ENCODE peak calls at places on chromosomes 7 and 10, in five cellular contexts. J is A549, A is glutamatergic neuron, C is fibroblast of pulmonary artery, V is IMR-90. S is an unnamed sample.

GRCh38 chr10:69980672-69981071 is 72.0 kb upstream of the MACROH2A2 start:
- DNase-seq in J (no peak), A (no peak), C (no peak), V (no peak), S (no peak)

GRCh38 chr7:157001920-157002818 is 8.3 kb downstream of the MNX1 start:
- DNase-seq in J (no peak), A (no peak), C (no peak), V (no peak), S (no peak)

GRCh38 chr7:14747701-14748100 is 154.8 kb downstream of the DGKB start:
- DNase-seq in J (no peak), A (no peak), C (peak), V (no peak), S (no peak)

GRCh38 chr7:87067788-87068187 is 8.3 kb upstream of the ELAPOR2 start:
- DNase-seq in J (no peak), A (no peak), C (no peak), V (no peak), S (no peak)

GRCh38 chr10:13684252-13684791 is 97.6 kb downstream of the PRPF18 start:
- DNase-seq in J (no peak), A (no peak), C (peak), V (peak), S (peak)

GRCh38 chr10:98365698-98366530 is 49.1 kb downstream of the PYROXD2 start:
- DNase-seq in J (no peak), A (no peak), C (no peak), V (no peak), S (no peak)

GRCh38 chr7:111090834-111091233 is at the start of gene LRRN3:
- DNase-seq in J (no peak), A (peak), C (peak), V (peak), S (peak)

GRCh38 chr7:135936497-135937217 is 40.5 kb downstream of the MTPN start:
- DNase-seq in J (no peak), A (no peak), C (no peak), V (no peak), S (no peak)

GRCh38 chr7:150322833-150323681 is at the start of the genes ACTR3C and LRRC61:
- DNase-seq in J (no peak), A (peak), C (no peak), V (no peak), S (peak)

GRCh38 chr7:1255083-1255816 is 22.6 kb downstream of the UNCX start:
- DNase-seq in J (no peak), A (no peak), C (no peak), V (no peak), S (no peak)

GRCh38 chr7:110522751-110523200 is 568.2 kb upstream of the LRRN3 start:
- DNase-seq in J (peak), A (no peak), C (no peak), V (no peak), S (no peak)

GRCh38 chr7:109694122-109694521 is 1124.4 kb downstream of the DNAJB9 start:
- DNase-seq in J (no peak), A (no peak), C (no peak), V (no peak), S (no peak)

GRCh38 chr10:98351831-98352402 is 63.1 kb downstream of the PYROXD2 start:
- DNase-seq in J (no peak), A (no peak), C (peak), V (no peak), S (no peak)

GRCh38 chr10:50624154-50624865 is 554 bp upstream of the SGMS1 start:
- DNase-seq in J (peak), A (peak), C (peak), V (peak), S (peak)

GRCh38 chr10:50622497-50623298 is 1.1 kb downstream of the SGMS1 start:
- DNase-seq in J (peak), A (peak), C (peak), V (peak), S (peak)

GRCh38 chr10:50625663-50626062 is 1.9 kb upstream of the SGMS1 start:
- DNase-seq in J (no peak), A (no peak), C (peak), V (no peak), S (no peak)

GRCh38 chr10:50623299-50624153 is at the start of gene SGMS1:
- DNase-seq in J (peak), A (peak), C (peak), V (peak), S (peak)

GRCh38 chr10:50624866-50625491 is 1.2 kb upstream of the SGMS1 start:
- DNase-seq in J (peak), A (peak), C (peak), V (peak), S (peak)
- TF ChIP-seq CTCF in J (peak), A (peak), C (peak), V (peak), S (peak)

GRCh38 chr10:131689016-131689415 is 211.8 kb upstream of the PPP2R2D start:
- DNase-seq in J (no peak), A (no peak), C (no peak), V (no peak), S (no peak)
- TF ChIP-seq CTCF in J (no peak), A (no peak), C (no peak), V (no peak), S (no peak)

DNA sequence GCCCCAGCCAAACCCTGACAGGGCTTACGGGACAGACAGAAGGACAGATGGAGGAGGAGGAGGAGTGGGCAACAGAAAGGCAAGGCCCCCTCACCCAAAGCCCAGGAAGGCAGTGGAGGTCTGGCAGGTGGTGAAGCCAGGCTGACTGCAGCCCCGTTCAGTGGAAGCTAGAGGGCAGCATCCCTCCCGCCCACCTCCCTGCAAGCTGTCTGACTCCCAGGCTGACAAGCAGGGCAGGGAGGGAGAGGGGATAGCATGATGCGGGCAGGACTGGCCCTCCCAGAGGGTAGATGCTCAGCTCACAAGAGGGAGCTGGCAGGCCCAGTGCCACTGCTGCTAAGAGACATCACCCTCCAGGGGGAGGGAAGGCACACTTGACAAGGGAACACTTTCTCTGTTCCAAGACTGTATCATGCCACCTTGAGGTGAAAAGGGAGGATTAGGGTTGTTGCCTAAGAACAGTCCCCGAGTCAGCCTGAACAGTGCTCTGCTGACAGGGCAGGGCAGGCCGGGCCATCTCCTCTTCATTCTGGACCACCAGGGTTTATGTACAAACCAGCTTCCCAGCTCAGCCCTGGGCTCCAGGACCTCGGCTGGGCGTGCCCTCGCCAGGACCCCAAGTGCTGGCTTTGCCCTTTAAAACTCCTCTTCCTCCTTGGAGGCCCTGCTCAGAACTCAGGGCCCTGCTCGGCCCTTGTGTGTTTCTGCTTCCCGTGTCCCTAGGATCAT is 61.8 kb downstream of the RASGEF1A start:
- DNase-seq in J (peak), A (peak), C (peak), V (peak), S (peak)
- TF ChIP-seq CTCF in J (peak), A (peak), C (peak), V (peak), S (peak)

GRCh38 chr7:27329917-27330316 is 87.3 kb downstream of the EVX1 start:
- DNase-seq in J (no peak), A (no peak), C (no peak), V (no peak), S (no peak)
- TF ChIP-seq CTCF in J (no peak), A (peak), C (no peak), V (no peak), S (peak)

GRCh38 chr10:92263396-92263795 is 27.5 kb downstream of the CPEB3 start:
- DNase-seq in J (no peak), A (no peak), C (no peak), V (no peak), S (no peak)

GRCh38 chr10:92268763-92269162 is 22.1 kb downstream of the CPEB3 start:
- DNase-seq in J (no peak), A (no peak), C (no peak), V (no peak), S (no peak)

GRCh38 chr10:92265687-92266258 is 25.1 kb downstream of the CPEB3 start:
- DNase-seq in J (no peak), A (no peak), C (no peak), V (no peak), S (no peak)

GRCh38 chr10:92267343-92267742 is 23.5 kb downstream of the CPEB3 start:
- DNase-seq in J (no peak), A (no peak), C (no peak), V (no peak), S (no peak)

GRCh38 chr10:92264249-92264648 is 26.6 kb downstream of the CPEB3 start:
- DNase-seq in J (no peak), A (no peak), C (no peak), V (no peak), S (no peak)
- TF ChIP-seq CTCF in J (no peak), A (no peak), C (no peak), V (no peak), S (no peak)

GRCh38 chr10:43090188-43090587 is 13.3 kb downstream of the RET start:
- DNase-seq in J (no peak), A (no peak), C (no peak), V (no peak), S (no peak)

GRCh38 chr10:43091846-43092245 is 15.0 kb downstream of the RET start:
- DNase-seq in J (no peak), A (no peak), C (no peak), V (no peak), S (no peak)

GRCh38 chr10:43094091-43094484 is 17.2 kb downstream of the RET start:
- DNase-seq in J (no peak), A (no peak), C (no peak), V (no peak), S (no peak)

GRCh38 chr10:43090664-43091063 is 13.8 kb downstream of the RET start:
- DNase-seq in J (no peak), A (no peak), C (no peak), V (no peak), S (no peak)

DNA sequence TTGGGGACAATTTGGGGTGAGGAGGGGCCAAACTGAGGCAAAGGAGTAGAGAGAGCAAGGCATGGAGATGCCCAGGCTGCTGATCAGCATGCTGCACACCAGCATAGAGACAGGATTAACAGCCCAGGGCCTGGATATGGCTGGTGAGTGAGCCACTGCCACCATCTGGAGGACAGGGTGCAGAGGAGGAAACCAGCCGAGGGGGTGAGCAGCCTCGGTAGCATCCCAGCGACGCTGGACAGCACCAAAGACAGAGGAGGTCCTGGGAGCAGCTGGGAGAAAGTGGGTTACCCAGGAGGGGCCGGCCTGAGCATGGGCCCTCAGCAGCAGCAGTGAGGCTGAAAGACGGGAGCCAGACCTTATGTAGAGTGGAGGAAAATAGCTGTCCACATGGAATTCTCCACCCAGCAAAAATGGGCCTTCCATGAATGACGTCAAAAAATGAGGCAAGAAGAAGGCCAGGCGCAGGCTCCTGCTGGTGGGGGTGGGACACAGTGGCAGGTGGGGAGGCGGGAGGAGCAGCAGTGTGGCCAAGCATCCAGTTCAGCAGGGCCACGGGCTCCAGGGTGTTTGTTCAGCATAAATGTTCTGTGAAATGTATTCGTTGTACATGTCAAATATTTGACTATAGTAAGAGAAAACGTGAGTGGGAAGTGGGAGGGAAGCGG is 16.7 kb downstream of the RET start:
- DNase-seq in J (peak), A (peak), C (no peak), V (peak), S (no peak)
- TF ChIP-seq CTCF in J (no peak), A (no peak), C (no peak), V (peak), S (no peak)

DNA sequence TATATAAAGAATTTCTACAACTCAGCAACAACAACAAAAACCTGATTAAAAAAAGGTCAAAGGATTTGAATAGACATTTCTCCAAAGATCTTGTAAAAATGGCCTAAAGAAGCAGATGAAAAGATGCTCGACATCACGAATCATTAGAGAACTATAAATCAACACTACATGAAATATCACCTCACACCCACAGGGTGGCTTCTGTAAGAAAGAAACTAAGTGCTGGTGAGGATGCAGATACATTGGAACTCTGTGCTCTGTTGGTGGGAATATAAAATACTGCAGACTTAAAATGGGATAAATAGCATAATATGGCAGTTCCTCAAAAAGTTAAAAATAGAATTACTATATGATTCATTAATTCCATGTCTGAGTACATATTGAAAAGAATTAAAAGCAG is 38.3 kb upstream of the CDCA7L start:
- DNase-seq in J (no peak), A (no peak), C (no peak), V (no peak), S (no peak)
- TF ChIP-seq CTCF in J (no peak), A (no peak), C (no peak), V (no peak), S (no peak)

GRCh38 chr7:152025077-152025936 is at the start of gene GALNT11:
- DNase-seq in J (peak), A (peak), C (peak), V (peak), S (peak)

GRCh38 chr7:152030561-152030960 is 5.1 kb downstream of the GALNT11 start:
- DNase-seq in J (no peak), A (no peak), C (no peak), V (no peak), S (no peak)

DNA sequence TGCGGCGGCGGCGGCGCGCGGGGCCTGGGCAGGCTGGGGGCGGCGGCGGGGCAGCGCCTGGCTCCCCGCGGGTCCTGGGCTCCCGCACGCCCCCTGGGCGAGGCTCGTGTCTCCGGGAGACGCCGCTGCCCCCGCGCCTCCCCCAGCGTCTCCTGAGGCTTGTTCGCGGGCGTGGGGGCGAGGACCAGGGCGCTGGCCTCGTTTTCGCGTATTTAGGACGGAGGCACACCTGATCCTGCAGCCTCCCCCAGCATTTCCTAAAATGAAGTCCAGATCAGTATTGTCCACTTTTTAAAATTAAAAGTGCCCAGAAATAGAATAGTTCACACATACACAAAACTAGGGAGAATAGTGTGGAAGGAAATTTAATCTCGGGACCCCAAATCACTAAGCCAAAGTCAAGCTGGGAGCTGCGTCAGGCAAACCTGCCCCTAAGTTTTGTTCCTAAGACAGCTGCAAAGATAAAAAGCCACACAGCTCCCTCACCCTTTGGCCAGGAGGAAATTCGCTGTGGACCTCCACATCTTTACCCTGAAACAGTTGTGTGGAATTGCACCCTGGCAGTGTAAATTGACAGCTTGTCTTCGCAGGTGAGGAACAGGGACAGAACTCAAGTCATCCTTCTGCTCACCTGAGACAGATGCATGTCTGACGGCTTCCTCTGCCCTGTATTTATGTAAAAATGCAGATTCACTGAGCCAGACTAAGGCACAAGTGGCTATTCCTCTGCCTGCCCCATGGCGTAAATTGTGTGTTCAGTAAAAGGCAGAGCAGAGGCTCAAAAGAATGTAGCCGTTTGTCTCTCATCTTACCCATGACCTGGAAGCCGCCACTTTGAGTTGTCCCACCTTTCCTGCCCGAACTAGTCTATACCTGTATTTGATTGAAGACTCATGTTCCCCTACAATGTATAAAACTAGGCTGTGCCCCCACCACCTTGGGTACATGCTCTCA is 740 bp downstream of the GALNT11 start:
- DNase-seq in J (no peak), A (no peak), C (no peak), V (no peak), S (no peak)
- TF ChIP-seq CTCF in J (no peak), A (peak), C (no peak), V (no peak), S (peak)

GRCh38 chr10:35595106-35595505 is 10.0 kb upstream of the GJD4 start:
- DNase-seq in J (no peak), A (no peak), C (no peak), V (no peak), S (no peak)

GRCh38 chr10:35600193-35600592 is 4.9 kb upstream of the GJD4 start:
- DNase-seq in J (peak), A (no peak), C (peak), V (no peak), S (no peak)

GRCh38 chr10:35592421-35592820 is 12.7 kb upstream of the GJD4 start:
- DNase-seq in J (no peak), A (no peak), C (no peak), V (no peak), S (no peak)

GRCh38 chr10:35594115-35594849 is 10.9 kb upstream of the GJD4 start:
- DNase-seq in J (no peak), A (no peak), C (no peak), V (no peak), S (no peak)

DNA sequence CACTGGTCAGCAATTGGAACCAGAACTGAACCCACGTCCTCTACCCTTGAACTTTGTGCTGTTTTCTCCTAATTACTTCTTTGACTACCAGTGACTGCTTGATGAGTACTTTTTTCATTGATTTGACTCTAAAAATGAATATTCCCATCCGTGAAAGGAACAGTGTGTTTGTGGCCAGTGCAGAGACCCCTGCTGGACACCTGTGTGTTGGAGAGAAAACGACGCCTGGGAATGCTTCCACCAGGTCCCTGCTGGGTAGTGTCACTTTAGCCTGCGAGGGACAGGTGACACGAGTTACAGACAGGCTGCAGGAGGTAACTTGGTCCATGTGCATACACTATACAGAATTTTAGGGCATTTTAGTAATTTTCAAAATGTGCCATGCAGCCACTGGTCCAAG is 6.8 kb upstream of the GJD4 start:
- DNase-seq in J (peak), A (no peak), C (peak), V (no peak), S (no peak)
- TF ChIP-seq CTCF in J (peak), A (peak), C (peak), V (peak), S (peak)

DNA sequence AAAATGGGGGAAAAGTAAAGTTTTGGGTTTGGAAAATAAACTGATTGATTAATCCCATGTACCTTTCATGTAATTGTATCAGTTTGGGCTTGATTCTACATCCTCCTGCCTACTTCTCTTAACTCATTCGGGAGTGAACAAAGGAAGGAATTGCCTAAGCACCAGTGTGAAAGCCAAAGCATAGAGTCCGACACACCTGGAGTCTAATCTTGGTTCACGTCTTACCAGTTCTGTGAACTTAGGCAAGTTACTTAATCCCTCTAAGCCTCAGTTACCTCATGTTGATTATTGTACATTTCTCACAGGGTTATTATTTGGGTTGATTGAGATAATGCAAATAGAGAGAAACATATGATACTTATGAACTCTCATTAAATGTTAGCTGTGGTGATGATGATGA is 41.1 kb upstream of the PRPS1L1 start:
- DNase-seq in J (no peak), A (no peak), C (no peak), V (no peak), S (no peak)
- TF ChIP-seq CTCF in J (no peak), A (no peak), C (no peak), V (no peak), S (no peak)

S was measured in neural crest cell.